ENCODE peak calls at places on chromosome 21, in ten cellular contexts. Y, X, S, A, N, B, Z, W, P and I are unnamed samples. For H3K27me3, the result is how much of the 10 kb centered on the place peaks cover.

GRCh38 chr21:35873441-35873840 is 186.9 kb downstream of the SETD4 start:
- DNase-seq in Y (no peak), X (no peak), S (no peak), A (no peak), N (no peak), B (no peak), Z (no peak), W (no peak), P (peak), I (no peak)

GRCh38 chr21:29374481-29374880 is 75.8 kb downstream of the BACH1 start:
- DNase-seq in Y (no peak), X (no peak), S (no peak), A (no peak), N (no peak), B (no peak), Z (no peak), W (no peak), P (peak), I (no peak)

GRCh38 chr21:14548751-14549150 is 2.6 kb upstream of the SAMSN1 start:
- DNase-seq in Y (no peak), X (no peak), S (no peak), A (no peak), N (no peak), B (no peak), Z (no peak), W (no peak), P (no peak), I (no peak)

GRCh38 chr21:44085491-44086321 is 21.5 kb upstream of the PWP2 start:
- DNase-seq in Y (no peak), X (no peak), S (no peak), A (no peak), N (no peak), B (no peak), Z (no peak), W (no peak), P (no peak), I (no peak)

GRCh38 chr21:23612210-23612609 is 1995.1 kb downstream of the MRPL39 start:
- DNase-seq in Y (no peak), X (no peak), S (no peak), A (no peak), N (no peak), B (no peak), Z (no peak), W (no peak), P (no peak), I (no peak)

GRCh38 chr21:35932232-35932911 is 128.0 kb downstream of the SETD4 start:
- DNase-seq in Y (no peak), X (peak), S (peak), A (no peak), N (peak), B (no peak), Z (peak), W (peak), P (peak), I (peak)

GRCh38 chr21:34745557-34746255 is 76.9 kb downstream of the CLIC6 start:
- DNase-seq in Y (peak), X (peak), S (peak), A (peak), N (peak), B (peak), Z (peak), W (peak), P (peak), I (peak)

GRCh38 chr21:34261841-34262832 is 101.7 kb upstream of the KCNE2 start:
- DNase-seq in Y (no peak), X (no peak), S (no peak), A (no peak), N (no peak), B (no peak), Z (no peak), W (no peak), P (peak), I (no peak)

GRCh38 chr21:14830307-14830706 is 234.5 kb downstream of the NRIP1 start:
- DNase-seq in Y (no peak), X (no peak), S (no peak), A (no peak), N (no peak), B (no peak), Z (no peak), W (no peak), P (no peak), I (no peak)

GRCh38 chr21:18646114-18646513 is 242.5 kb upstream of the TMPRSS15 start:
- DNase-seq in Y (no peak), X (no peak), S (no peak), A (no peak), N (no peak), B (no peak), Z (no peak), W (peak), P (no peak), I (no peak)

GRCh38 chr21:46226920-46227599 is 1.5 kb downstream of the LSS start:
- DNase-seq in Y (peak), X (peak), S (no peak), A (no peak), N (peak), B (no peak), Z (no peak), W (peak), P (peak), I (no peak)

GRCh38 chr21:26388731-26389231 is 184.3 kb downstream of the CYYR1 start:
- DNase-seq in Y (no peak), X (peak), S (no peak), A (no peak), N (no peak), B (peak), Z (peak), W (no peak), P (peak), I (no peak)

GRCh38 chr21:34625194-34625593 is 10.3 kb upstream of the RCAN1 start:
- DNase-seq in Y (no peak), X (no peak), S (no peak), A (no peak), N (no peak), B (no peak), Z (no peak), W (no peak), P (no peak), I (no peak)

GRCh38 chr21:17461014-17461413 is 51.8 kb upstream of the CXADR start:
- DNase-seq in Y (peak), X (peak), S (peak), A (no peak), N (no peak), B (no peak), Z (no peak), W (no peak), P (peak), I (no peak)

GRCh38 chr21:29130234-29130993 is at the start of gene MAP3K7CL:
- DNase-seq in Y (no peak), X (peak), S (peak), A (peak), N (no peak), B (no peak), Z (peak), W (no peak), P (peak), I (no peak)

GRCh38 chr21:34800797-34801518 is 132.2 kb downstream of the CLIC6 start:
- DNase-seq in Y (no peak), X (no peak), S (no peak), A (no peak), N (no peak), B (no peak), Z (no peak), W (no peak), P (peak), I (no peak)

GRCh38 chr21:17476006-17476405 is 36.8 kb upstream of the CXADR start:
- DNase-seq in Y (peak), X (no peak), S (no peak), A (no peak), N (no peak), B (no peak), Z (peak), W (peak), P (no peak), I (no peak)

GRCh38 chr21:23858878-23859277 is 1748.4 kb downstream of the MRPL39 start:
- DNase-seq in Y (no peak), X (no peak), S (no peak), A (peak), N (no peak), B (no peak), Z (no peak), W (no peak), P (no peak), I (no peak)

GRCh38 chr21:31713973-31714740 is 17.8 kb downstream of the SCAF4 start:
- DNase-seq in Y (no peak), X (peak), S (no peak), A (no peak), N (no peak), B (no peak), Z (no peak), W (no peak), P (peak), I (no peak)

GRCh38 chr21:28257276-28257675 is 735.4 kb downstream of the LTN1 start:
- DNase-seq in Y (no peak), X (no peak), S (no peak), A (no peak), N (no peak), B (no peak), Z (no peak), W (no peak), P (no peak), I (no peak)

GRCh38 chr21:15000076-15000475 is 64.7 kb downstream of the NRIP1 start:
- DNase-seq in Y (no peak), X (peak), S (no peak), A (no peak), N (no peak), B (no peak), Z (no peak), W (no peak), P (peak), I (no peak)

GRCh38 chr21:16942703-16943102 is 570.1 kb upstream of the CXADR start:
- DNase-seq in Y (no peak), X (peak), S (no peak), A (no peak), N (no peak), B (no peak), Z (no peak), W (peak), P (peak), I (no peak)

GRCh38 chr21:15080504-15080903 is 15.7 kb upstream of the NRIP1 start:
- DNase-seq in Y (no peak), X (no peak), S (no peak), A (no peak), N (no peak), B (no peak), Z (no peak), W (no peak), P (no peak), I (no peak)

GRCh38 chr21:29114765-29115164 is 15.7 kb upstream of the MAP3K7CL start:
- DNase-seq in Y (no peak), X (peak), S (peak), A (no peak), N (no peak), B (no peak), Z (peak), W (no peak), P (peak), I (no peak)

DNA sequence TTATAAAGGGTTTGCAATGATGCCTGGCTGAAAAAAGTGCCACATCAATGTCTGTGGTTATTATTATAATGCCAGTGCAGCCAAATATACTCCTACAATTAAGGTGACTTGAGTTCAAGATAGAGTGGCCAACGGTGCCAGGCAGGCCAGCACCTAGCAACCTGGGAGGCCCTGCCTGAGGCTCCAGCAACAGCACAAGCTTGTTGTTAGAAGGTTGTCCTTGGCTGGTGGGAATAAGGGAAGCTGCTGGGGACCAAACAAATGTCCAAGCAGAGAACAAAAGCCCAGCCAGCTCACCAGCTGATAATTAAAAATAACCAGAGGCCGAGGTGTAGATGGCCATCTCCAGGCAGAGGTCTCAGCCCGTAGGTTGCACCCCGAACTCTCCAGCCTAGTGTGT is 2.0 kb downstream of the TMPRSS2 start:
- DNase-seq in Y (peak), X (no peak), S (no peak), A (no peak), N (no peak), B (no peak), Z (no peak), W (no peak), P (no peak), I (no peak)
- H3K27me3 ChIP-seq in Y (under half), X (under half), S (under half), A (under half), N (under half), B (under half), Z (under half), W (under half), P (half or more), I (under half)

DNA sequence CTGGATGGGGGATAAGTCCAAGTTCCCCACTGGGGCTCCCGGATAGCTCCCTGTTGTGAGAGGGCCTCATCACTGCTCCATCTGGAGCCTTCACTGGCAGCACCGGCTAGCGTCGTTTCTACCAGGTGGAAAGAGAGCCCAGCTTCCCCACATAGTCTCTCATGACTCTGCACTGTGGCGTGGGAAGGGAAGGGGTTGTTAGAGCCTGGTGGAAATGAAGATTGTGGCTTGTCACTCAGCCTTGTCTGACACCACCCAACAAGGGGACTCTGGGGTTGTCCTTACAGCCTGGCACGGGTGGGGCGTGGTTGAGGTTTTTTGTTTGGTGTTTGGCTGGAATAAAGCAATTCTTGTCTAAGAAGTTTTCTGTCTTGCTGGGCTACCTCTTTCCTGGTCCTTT is 94.6 kb downstream of the ADARB1 start:
- DNase-seq in Y (no peak), X (no peak), S (no peak), A (no peak), N (no peak), B (no peak), Z (no peak), W (no peak), P (no peak), I (no peak)
- H3K27me3 ChIP-seq in Y (under half), X (under half), S (under half), A (under half), N (under half), B (under half), Z (under half), W (half or more), P (under half), I (under half)

DNA sequence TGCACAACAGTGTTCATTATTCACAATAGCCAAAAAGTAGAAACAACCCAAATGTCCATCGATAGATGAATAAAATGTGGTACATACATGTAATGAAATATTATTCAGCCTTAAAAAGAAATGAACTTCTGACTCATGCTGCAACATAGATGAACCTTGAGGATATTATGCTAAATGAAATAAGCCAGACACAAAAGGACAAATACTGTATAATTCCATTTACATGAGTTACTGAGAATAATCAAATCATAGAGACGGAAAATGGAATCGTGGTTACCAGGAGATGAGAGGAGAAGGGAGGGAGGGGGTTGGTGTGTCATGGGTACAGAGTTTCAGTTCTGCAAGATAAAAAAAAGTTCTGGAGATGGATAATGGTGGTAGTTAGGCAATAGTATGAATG is 184.1 kb downstream of the PSMG1 start:
- DNase-seq in Y (no peak), X (no peak), S (no peak), A (no peak), N (no peak), B (no peak), Z (no peak), W (no peak), P (no peak), I (no peak)
- H3K27me3 ChIP-seq in Y (under half), X (under half), S (under half), A (under half), N (under half), B (under half), Z (under half), W (under half), P (under half), I (under half)

DNA sequence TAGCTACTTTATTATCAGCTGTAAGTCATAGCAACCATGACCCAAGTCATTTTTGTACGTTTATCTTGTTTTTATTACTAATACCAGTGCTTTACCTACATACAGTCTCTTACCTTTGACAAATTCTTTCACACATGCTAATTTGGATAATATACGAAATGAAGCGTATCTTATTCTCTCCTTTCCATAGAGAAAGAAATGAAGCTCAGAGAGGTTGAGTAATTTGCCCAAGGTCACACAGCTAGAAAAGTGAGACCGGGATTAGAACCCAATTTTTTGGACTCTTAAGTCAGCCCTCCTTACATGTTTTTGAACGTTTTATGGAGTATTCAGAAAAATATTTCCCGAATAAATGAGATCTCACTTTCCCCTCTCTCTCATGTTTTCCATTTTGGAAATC is 52.6 kb downstream of the OLIG1 start:
- DNase-seq in Y (no peak), X (no peak), S (no peak), A (no peak), N (no peak), B (no peak), Z (no peak), W (no peak), P (no peak), I (no peak)
- H3K27me3 ChIP-seq in Y (under half), X (under half), S (under half), A (under half), N (under half), B (under half), Z (half or more), W (under half), P (under half), I (under half)

GRCh38 chr21:37043818-37044217 is 29.1 kb downstream of the PIGP start:
- DNase-seq in Y (no peak), X (no peak), S (no peak), A (no peak), N (no peak), B (no peak), Z (no peak), W (no peak), P (no peak), I (no peak)

GRCh38 chr21:37045556-37045955 is 27.3 kb downstream of the PIGP start:
- DNase-seq in Y (no peak), X (no peak), S (no peak), A (no peak), N (no peak), B (no peak), Z (no peak), W (no peak), P (no peak), I (no peak)

GRCh38 chr21:37044643-37045042 is 28.2 kb downstream of the PIGP start:
- DNase-seq in Y (no peak), X (no peak), S (no peak), A (no peak), N (no peak), B (no peak), Z (no peak), W (no peak), P (no peak), I (no peak)

GRCh38 chr21:37047079-37047478 is 25.8 kb downstream of the PIGP start:
- DNase-seq in Y (no peak), X (no peak), S (no peak), A (no peak), N (no peak), B (no peak), Z (peak), W (no peak), P (no peak), I (no peak)

DNA sequence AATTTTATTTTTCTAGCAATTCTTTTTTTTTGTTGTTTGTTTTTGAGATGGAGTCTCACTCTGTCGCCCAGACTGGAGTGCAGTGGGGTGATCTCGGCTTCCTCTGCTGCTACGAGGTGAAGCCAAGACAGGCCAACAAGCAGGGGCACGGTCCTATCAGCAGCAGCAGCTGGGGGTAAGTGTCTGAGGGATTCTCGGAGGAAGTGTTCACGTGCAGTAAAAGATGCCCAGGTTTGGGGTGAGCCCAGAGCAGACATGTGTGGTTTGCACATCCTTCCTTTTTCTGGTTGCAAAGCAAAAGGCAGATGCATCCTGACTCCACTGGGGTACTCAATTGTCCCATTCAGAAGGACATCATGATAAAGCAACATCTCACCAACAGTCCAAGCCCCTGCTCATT is 27.7 kb downstream of the PIGP start:
- DNase-seq in Y (no peak), X (no peak), S (no peak), A (peak), N (no peak), B (no peak), Z (no peak), W (peak), P (no peak), I (no peak)
- H3K27me3 ChIP-seq in Y (under half), X (under half), S (under half), A (under half), N (under half), B (under half), Z (under half), W (under half), P (under half), I (under half)